ENCODE peak calls at places on chromosomes 1 and 21, in nine cellular contexts. Q is ACHN, I is left ventricle myocardium inferior, H is endothelial cell, F is RPMI7951, A is non-pigmented ciliary epithelial cell, Z is spleen, W is lung, O is NCI-H69. U is an unnamed sample.

GRCh38 chr1:216705686-216706085 is 17.5 kb downstream of the ESRRG start:
- DNase-seq in Z (no peak), H (no peak), W (no peak), Q (no peak), I (peak), F (no peak), A (no peak), O (peak), U (no peak)

GRCh38 chr1:178399177-178399728 is 97.5 kb downstream of the CLEC20A start:
- DNase-seq in O (no peak), H (no peak), F (no peak), Z (no peak), I (no peak), Q (no peak), W (no peak), A (no peak), U (no peak)

GRCh38 chr1:46613661-46614603 is 2.7 kb downstream of the MOB3C start:
- DNase-seq in O (peak), A (no peak), W (peak), H (peak), F (peak), Q (no peak), I (peak), Z (peak), U (peak)

GRCh38 chr1:111179968-111180533 is 20.4 kb downstream of the DENND2D start:
- DNase-seq in O (no peak), Q (no peak), A (no peak), Z (no peak), H (no peak), I (no peak), W (no peak), F (no peak), U (no peak)

GRCh38 chr1:26784023-26784871 is 3.5 kb upstream of the PIGV start:
- DNase-seq in F (peak), W (peak), Z (no peak), O (peak), Q (peak), I (peak), A (no peak), H (no peak), U (peak)

GRCh38 chr1:25198731-25199231 is 33.5 kb downstream of the SYF2 start:
- DNase-seq in H (no peak), Z (no peak), W (no peak), A (no peak), F (peak), Q (no peak), O (peak), I (peak), U (peak)

GRCh38 chr1:23421752-23422312 is 2.7 kb downstream of the TCEA3 start:
- DNase-seq in I (no peak), F (peak), A (peak), O (peak), W (no peak), H (no peak), Z (no peak), Q (no peak), U (no peak)

GRCh38 chr1:77371396-77371795 is 89.6 kb downstream of the AK5 start:
- DNase-seq in Q (peak), H (no peak), W (no peak), O (no peak), I (no peak), F (peak), Z (no peak), A (no peak), U (no peak)

GRCh38 chr1:225691377-225691776 is 38.5 kb upstream of the ENAH start:
- DNase-seq in H (no peak), O (peak), F (peak), I (no peak), W (no peak), Z (no peak), A (no peak), Q (peak), U (no peak)

GRCh38 chr1:184941735-184942134 is 32.6 kb downstream of the NIBAN1 start:
- DNase-seq in F (no peak), O (no peak), I (no peak), Q (no peak), H (no peak), Z (no peak), A (no peak), W (no peak), U (no peak)

GRCh38 chr21:31298618-31299269 is 45.3 kb downstream of the TIAM1 start:
- DNase-seq in F (no peak), W (no peak), I (no peak), Q (no peak), Z (no peak), H (no peak), A (no peak), O (no peak), U (no peak)

GRCh38 chr1:219459321-219460105 is 153.4 kb downstream of the ZC3H11B start:
- DNase-seq in W (no peak), Q (no peak), O (peak), F (peak), A (no peak), Z (no peak), H (no peak), I (no peak), U (no peak)

GRCh38 chr1:230123280-230124186 is 56.5 kb downstream of the GALNT2 start:
- DNase-seq in Q (no peak), F (peak), Z (no peak), W (no peak), H (no peak), I (no peak), A (no peak), O (peak), U (no peak)

U was measured in right cardiac atrium.